ENCODE peak calls at places on chromosome 7, in seven cellular contexts. One of them, this sample, is unnamed.

GRCh38 chr7:6252310-6252709 is 20.1 kb downstream of the CYTH3 start:
- DNase-seq in NCI-H510A treated with DMSO at 0.1 percent for 48 hours: no peak
- DNase-seq in Kasumi-1: no peak
- DNase-seq in fibroblast of gingiva: no peak
- DNase-seq in kidney epithelial cell: no peak
- DNase-seq in brain microvascular endothelial cell: no peak
- DNase-seq in GM04503: peak
- DNase-seq in this sample: no peak

GRCh38 chr7:119197872-119198527 is 973.5 kb downstream of the ANKRD7 start:
- DNase-seq in NCI-H510A treated with DMSO at 0.1 percent for 48 hours: peak
- DNase-seq in Kasumi-1: peak
- DNase-seq in fibroblast of gingiva: peak
- DNase-seq in kidney epithelial cell: peak
- DNase-seq in brain microvascular endothelial cell: peak
- DNase-seq in GM04503: no peak
- DNase-seq in this sample: peak

GRCh38 chr7:157770716-157771320 is 434.0 kb downstream of the DNAJB6 start:
- DNase-seq in NCI-H510A treated with DMSO at 0.1 percent for 48 hours: no peak
- DNase-seq in Kasumi-1: no peak
- DNase-seq in fibroblast of gingiva: no peak
- DNase-seq in kidney epithelial cell: no peak
- DNase-seq in brain microvascular endothelial cell: no peak
- DNase-seq in GM04503: no peak
- DNase-seq in this sample: no peak

GRCh38 chr7:140018125-140019043 is 44.4 kb downstream of the PARP12 start:
- DNase-seq in NCI-H510A treated with DMSO at 0.1 percent for 48 hours: no peak
- DNase-seq in Kasumi-1: no peak
- DNase-seq in fibroblast of gingiva: no peak
- DNase-seq in kidney epithelial cell: no peak
- DNase-seq in brain microvascular endothelial cell: no peak
- DNase-seq in GM04503: no peak
- DNase-seq in this sample: no peak

GRCh38 chr7:158274404-158274811 is 313.2 kb downstream of the PTPRN2 start:
- DNase-seq in NCI-H510A treated with DMSO at 0.1 percent for 48 hours: no peak
- DNase-seq in Kasumi-1: no peak
- DNase-seq in fibroblast of gingiva: no peak
- DNase-seq in kidney epithelial cell: no peak
- DNase-seq in brain microvascular endothelial cell: no peak
- DNase-seq in GM04503: no peak
- DNase-seq in this sample: no peak

GRCh38 chr7:47968852-47969774 is 10.3 kb downstream of the HUS1 start:
- DNase-seq in NCI-H510A treated with DMSO at 0.1 percent for 48 hours: peak
- DNase-seq in Kasumi-1: peak
- DNase-seq in fibroblast of gingiva: peak
- DNase-seq in kidney epithelial cell: no peak
- DNase-seq in brain microvascular endothelial cell: peak
- DNase-seq in GM04503: no peak
- DNase-seq in this sample: no peak

GRCh38 chr7:30927040-30927439 is 15.4 kb downstream of the AQP1 start:
- DNase-seq in NCI-H510A treated with DMSO at 0.1 percent for 48 hours: no peak
- DNase-seq in Kasumi-1: no peak
- DNase-seq in fibroblast of gingiva: no peak
- DNase-seq in kidney epithelial cell: no peak
- DNase-seq in brain microvascular endothelial cell: no peak
- DNase-seq in GM04503: no peak
- DNase-seq in this sample: no peak

GRCh38 chr7:44217133-44217714 is 16.4 kb downstream of the YKT6 start:
- DNase-seq in NCI-H510A treated with DMSO at 0.1 percent for 48 hours: no peak
- DNase-seq in Kasumi-1: no peak
- DNase-seq in fibroblast of gingiva: no peak
- DNase-seq in kidney epithelial cell: no peak
- DNase-seq in brain microvascular endothelial cell: no peak
- DNase-seq in GM04503: no peak
- DNase-seq in this sample: no peak

GRCh38 chr7:14734839-14735321 is 167.7 kb downstream of the DGKB start:
- DNase-seq in NCI-H510A treated with DMSO at 0.1 percent for 48 hours: no peak
- DNase-seq in Kasumi-1: no peak
- DNase-seq in fibroblast of gingiva: no peak
- DNase-seq in kidney epithelial cell: no peak
- DNase-seq in brain microvascular endothelial cell: no peak
- DNase-seq in GM04503: no peak
- DNase-seq in this sample: no peak

GRCh38 chr7:44059219-44060090 is 5.9 kb downstream of the PGAM2 start:
- DNase-seq in NCI-H510A treated with DMSO at 0.1 percent for 48 hours: no peak
- DNase-seq in Kasumi-1: no peak
- DNase-seq in fibroblast of gingiva: no peak
- DNase-seq in kidney epithelial cell: no peak
- DNase-seq in brain microvascular endothelial cell: no peak
- DNase-seq in GM04503: no peak
- DNase-seq in this sample: no peak

GRCh38 chr7:130891254-130892094 is 157.5 kb upstream of the KLF14 start:
- DNase-seq in NCI-H510A treated with DMSO at 0.1 percent for 48 hours: no peak
- DNase-seq in Kasumi-1: no peak
- DNase-seq in fibroblast of gingiva: peak
- DNase-seq in kidney epithelial cell: no peak
- DNase-seq in brain microvascular endothelial cell: peak
- DNase-seq in GM04503: peak
- DNase-seq in this sample: no peak

GRCh38 chr7:156432018-156432417 is 208.6 kb upstream of the RNF32 start:
- DNase-seq in NCI-H510A treated with DMSO at 0.1 percent for 48 hours: no peak
- DNase-seq in Kasumi-1: no peak
- DNase-seq in fibroblast of gingiva: no peak
- DNase-seq in kidney epithelial cell: no peak
- DNase-seq in brain microvascular endothelial cell: no peak
- DNase-seq in GM04503: no peak
- DNase-seq in this sample: no peak

GRCh38 chr7:46948776-46949175 is 633.1 kb downstream of the TNS3 start:
- DNase-seq in NCI-H510A treated with DMSO at 0.1 percent for 48 hours: no peak
- DNase-seq in Kasumi-1: no peak
- DNase-seq in fibroblast of gingiva: no peak
- DNase-seq in kidney epithelial cell: no peak
- DNase-seq in brain microvascular endothelial cell: no peak
- DNase-seq in GM04503: no peak
- DNase-seq in this sample: no peak

GRCh38 chr7:142797342-142797798 is 26.6 kb downstream of the PRSS2 start:
- DNase-seq in NCI-H510A treated with DMSO at 0.1 percent for 48 hours: no peak
- DNase-seq in Kasumi-1: no peak
- DNase-seq in fibroblast of gingiva: no peak
- DNase-seq in kidney epithelial cell: no peak
- DNase-seq in brain microvascular endothelial cell: no peak
- DNase-seq in GM04503: no peak
- DNase-seq in this sample: no peak

GRCh38 chr7:66110861-66111260 is 3.8 kb upstream of the CRCP start:
- DNase-seq in NCI-H510A treated with DMSO at 0.1 percent for 48 hours: no peak
- DNase-seq in Kasumi-1: no peak
- DNase-seq in fibroblast of gingiva: peak
- DNase-seq in kidney epithelial cell: peak
- DNase-seq in brain microvascular endothelial cell: peak
- DNase-seq in GM04503: peak
- DNase-seq in this sample: peak

GRCh38 chr7:100489121-100489520 is 5.4 kb downstream of the NYAP1 start:
- DNase-seq in NCI-H510A treated with DMSO at 0.1 percent for 48 hours: no peak
- DNase-seq in Kasumi-1: no peak
- DNase-seq in fibroblast of gingiva: no peak
- DNase-seq in kidney epithelial cell: no peak
- DNase-seq in brain microvascular endothelial cell: no peak
- DNase-seq in GM04503: no peak
- DNase-seq in this sample: no peak

GRCh38 chr7:22402250-22402649 is 45.3 kb upstream of the RAPGEF5 start:
- DNase-seq in NCI-H510A treated with DMSO at 0.1 percent for 48 hours: no peak
- DNase-seq in Kasumi-1: no peak
- DNase-seq in fibroblast of gingiva: no peak
- DNase-seq in kidney epithelial cell: no peak
- DNase-seq in brain microvascular endothelial cell: no peak
- DNase-seq in GM04503: no peak
- DNase-seq in this sample: no peak

GRCh38 chr7:106462365-106462859 is 177.6 kb upstream of the NAMPT start:
- DNase-seq in NCI-H510A treated with DMSO at 0.1 percent for 48 hours: peak
- DNase-seq in Kasumi-1: peak
- DNase-seq in fibroblast of gingiva: peak
- DNase-seq in kidney epithelial cell: no peak
- DNase-seq in brain microvascular endothelial cell: peak
- DNase-seq in GM04503: no peak
- DNase-seq in this sample: no peak

GRCh38 chr7:157762824-157763223 is 426.0 kb downstream of the DNAJB6 start:
- DNase-seq in NCI-H510A treated with DMSO at 0.1 percent for 48 hours: no peak
- DNase-seq in Kasumi-1: no peak
- DNase-seq in fibroblast of gingiva: no peak
- DNase-seq in kidney epithelial cell: no peak
- DNase-seq in brain microvascular endothelial cell: no peak
- DNase-seq in GM04503: no peak
- DNase-seq in this sample: no peak

GRCh38 chr7:44811093-44811492 is 14.6 kb downstream of the PPIA start:
- DNase-seq in NCI-H510A treated with DMSO at 0.1 percent for 48 hours: no peak
- DNase-seq in Kasumi-1: no peak
- DNase-seq in fibroblast of gingiva: no peak
- DNase-seq in kidney epithelial cell: no peak
- DNase-seq in brain microvascular endothelial cell: no peak
- DNase-seq in GM04503: no peak
- DNase-seq in this sample: no peak

GRCh38 chr7:43646603-43647313 is 63.9 kb downstream of the STK17A start:
- DNase-seq in NCI-H510A treated with DMSO at 0.1 percent for 48 hours: no peak
- DNase-seq in Kasumi-1: no peak
- DNase-seq in fibroblast of gingiva: peak
- DNase-seq in kidney epithelial cell: no peak
- DNase-seq in brain microvascular endothelial cell: peak
- DNase-seq in GM04503: peak
- DNase-seq in this sample: no peak

GRCh38 chr7:68857571-68857970 is 740.7 kb upstream of the AUTS2 start:
- DNase-seq in NCI-H510A treated with DMSO at 0.1 percent for 48 hours: no peak
- DNase-seq in Kasumi-1: no peak
- DNase-seq in fibroblast of gingiva: no peak
- DNase-seq in kidney epithelial cell: no peak
- DNase-seq in brain microvascular endothelial cell: no peak
- DNase-seq in GM04503: no peak
- DNase-seq in this sample: no peak

GRCh38 chr7:30171753-30172447 is 37.1 kb downstream of the MTURN start:
- DNase-seq in NCI-H510A treated with DMSO at 0.1 percent for 48 hours: no peak
- DNase-seq in Kasumi-1: no peak
- DNase-seq in fibroblast of gingiva: no peak
- DNase-seq in kidney epithelial cell: no peak
- DNase-seq in brain microvascular endothelial cell: peak
- DNase-seq in GM04503: no peak
- DNase-seq in this sample: no peak

GRCh38 chr7:64882341-64883112 is 20.5 kb upstream of the ZNF273 start:
- DNase-seq in NCI-H510A treated with DMSO at 0.1 percent for 48 hours: no peak
- DNase-seq in Kasumi-1: no peak
- DNase-seq in fibroblast of gingiva: peak
- DNase-seq in kidney epithelial cell: no peak
- DNase-seq in brain microvascular endothelial cell: no peak
- DNase-seq in GM04503: no peak
- DNase-seq in this sample: no peak

GRCh38 chr7:2613926-2614613 is 17.7 kb upstream of the TTYH3 start:
- DNase-seq in NCI-H510A treated with DMSO at 0.1 percent for 48 hours: no peak
- DNase-seq in Kasumi-1: no peak
- DNase-seq in fibroblast of gingiva: peak
- DNase-seq in kidney epithelial cell: no peak
- DNase-seq in brain microvascular endothelial cell: no peak
- DNase-seq in GM04503: no peak
- DNase-seq in this sample: no peak

GRCh38 chr7:74206589-74207120 is 3.2 kb upstream of the LAT2 start:
- DNase-seq in NCI-H510A treated with DMSO at 0.1 percent for 48 hours: peak
- DNase-seq in Kasumi-1: peak
- DNase-seq in fibroblast of gingiva: peak
- DNase-seq in kidney epithelial cell: no peak
- DNase-seq in brain microvascular endothelial cell: peak
- DNase-seq in GM04503: peak
- DNase-seq in this sample: no peak

GRCh38 chr7:129607471-129608120 is 3.9 kb upstream of the NRF1 start:
- DNase-seq in NCI-H510A treated with DMSO at 0.1 percent for 48 hours: no peak
- DNase-seq in Kasumi-1: peak
- DNase-seq in fibroblast of gingiva: peak
- DNase-seq in kidney epithelial cell: no peak
- DNase-seq in brain microvascular endothelial cell: no peak
- DNase-seq in GM04503: no peak
- DNase-seq in this sample: no peak

GRCh38 chr7:13240349-13240748 is 552.9 kb downstream of the ARL4A start:
- DNase-seq in NCI-H510A treated with DMSO at 0.1 percent for 48 hours: no peak
- DNase-seq in Kasumi-1: no peak
- DNase-seq in fibroblast of gingiva: peak
- DNase-seq in kidney epithelial cell: peak
- DNase-seq in brain microvascular endothelial cell: peak
- DNase-seq in GM04503: peak
- DNase-seq in this sample: peak

This sample was measured in epithelial cell of proximal tubule.